ENCODE peak calls at places on chromosomes 7 and 10, in eight cellular contexts. D is colonic mucosa, H is NT2/D1, T is IMR-90, R is endodermal cell, I is mesenchymal stem cell, X is neuronal stem cell, P is adipocyte. E is an unnamed sample.

GRCh38 chr10:79374312-79375191 is 27.3 kb downstream of the PPIF start:
- DNase-seq in D (peak; percentile 86), H (peak; percentile 35), T (peak; percentile 67), R (peak; percentile 95), I (peak; percentile 68), X (peak; percentile 72), P (peak; percentile 91), E (peak; percentile 58)

GRCh38 chr10:13839430-13839986 is 252.7 kb downstream of the PRPF18 start:
- DNase-seq in D (no peak), H (no peak), T (peak; percentile 93), R (peak; percentile 75), I (peak; percentile 95), X (no peak), P (peak; percentile 86), E (peak; percentile 68)

GRCh38 chr7:50155755-50156154 is 62.7 kb upstream of the ZPBP start:
- DNase-seq in D (no peak), H (no peak), T (no peak), R (no peak), I (no peak), X (no peak), P (no peak), E (no peak)

GRCh38 chr10:123348721-123349120 is 194.5 kb downstream of the BUB3 start:
- DNase-seq in D (no peak), H (no peak), T (no peak), R (no peak), I (no peak), X (no peak), P (no peak), E (no peak)

GRCh38 chr7:126001344-126001743 is 1071.7 kb upstream of the POT1 start:
- DNase-seq in D (no peak), H (no peak), T (no peak), R (no peak), I (no peak), X (peak; percentile 24), P (no peak), E (no peak)

GRCh38 chr10:52635651-52636050 is 136.9 kb downstream of the MBL2 start:
- DNase-seq in D (no peak), H (no peak), T (no peak), R (no peak), I (no peak), X (no peak), P (no peak), E (no peak)

GRCh38 chr10:7161484-7162283 is 249.2 kb downstream of the SFMBT2 start:
- DNase-seq in D (no peak), H (no peak), T (no peak), R (no peak), I (no peak), X (no peak), P (no peak), E (no peak)

GRCh38 chr10:32103721-32104120 is 47.5 kb upstream of the KIF5B start:
- DNase-seq in D (no peak), H (no peak), T (no peak), R (no peak), I (no peak), X (peak; percentile 31), P (peak; percentile 8), E (no peak)

GRCh38 chr10:21293518-21294356 is 231.7 kb downstream of the SKIDA1 start:
- DNase-seq in D (no peak), H (no peak), T (no peak), R (peak; percentile 83), I (no peak), X (peak; percentile 27), P (no peak), E (no peak)
- H3K4me3 ChIP-seq in D (no peak overlapping the region), H (peak overlapping the region; percentile 49), T (no peak overlapping the region), R (peak overlapping the region; percentile 84), I (peak overlapping the region; percentile 58), X (peak overlapping the region; percentile 36), P (peak overlapping the region; percentile 70), E (peak overlapping the region; percentile 57)

GRCh38 chr7:87473192-87473591 is 2.3 kb downstream of the ABCB4 start:
- DNase-seq in D (no peak), H (no peak), T (no peak), R (no peak), I (no peak), X (no peak), P (no peak), E (no peak)

GRCh38 chr7:87475359-87476178 is at the start of gene ABCB4:
- DNase-seq in D (no peak), H (no peak), T (no peak), R (peak; percentile 60), I (no peak), X (no peak), P (peak; percentile 51), E (no peak)

GRCh38 chr7:87476179-87476557 is 688 bp upstream of the ABCB4 start:
- DNase-seq in D (no peak), H (no peak), T (no peak), R (no peak), I (no peak), X (no peak), P (no peak), E (no peak)

GRCh38 chr7:87474046-87474445 is 1.4 kb downstream of the ABCB4 start:
- DNase-seq in D (no peak), H (no peak), T (no peak), R (no peak), I (no peak), X (no peak), P (peak; percentile 52), E (no peak)

GRCh38 chr7:87474533-87475358 is 734 bp downstream of the ABCB4 start:
- DNase-seq in D (peak; percentile 32), H (no peak), T (no peak), R (no peak), I (peak; percentile 57), X (no peak), P (peak; percentile 66), E (peak; percentile 46)
- H3K9ac ChIP-seq in D (no peak overlapping the region), H (peak overlapping the region; percentile 50), T (no peak overlapping the region), R (no peak overlapping the region), I (peak overlapping the region; percentile 85), X (peak overlapping the region; percentile 87), P (peak overlapping the region; percentile 36), E (no peak overlapping the region)

DNA sequence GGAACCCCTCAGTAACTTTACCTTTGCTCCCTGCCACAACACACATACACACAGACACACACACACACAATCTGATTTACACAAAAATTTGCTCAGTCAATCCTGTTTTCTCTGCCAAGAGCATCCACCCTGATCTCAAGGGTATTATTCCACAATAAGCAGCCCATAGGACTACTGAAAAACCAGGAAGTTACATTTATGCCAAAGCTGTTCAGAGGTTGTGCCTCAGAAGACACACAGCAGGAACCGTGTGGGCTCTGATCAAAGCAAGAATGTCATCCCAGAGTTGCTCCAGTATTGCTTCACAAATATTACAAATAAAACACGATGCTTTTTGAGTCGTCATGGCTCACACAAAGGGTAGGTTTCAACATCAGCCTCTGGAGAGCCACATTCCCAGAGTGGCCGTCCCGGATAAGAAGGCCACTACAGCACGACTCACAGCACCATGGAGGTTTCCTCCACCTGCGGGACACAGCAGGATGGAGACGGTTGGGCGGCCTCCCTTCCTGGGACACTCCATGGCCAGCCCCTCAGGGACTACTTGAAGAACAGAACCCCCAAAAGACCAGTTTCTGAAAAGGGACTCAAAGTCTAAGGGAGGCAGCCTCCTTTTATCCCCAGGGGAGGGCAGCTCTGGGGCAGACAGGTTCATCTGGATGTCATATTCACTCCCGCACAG is 1.6 kb downstream of the AIFM2 start:
- DNase-seq in D (no peak), H (no peak), T (peak; percentile 71), R (no peak), I (peak; percentile 82), X (no peak), P (peak; percentile 68), E (no peak)
- H3K4me3 ChIP-seq in D (peak overlapping the region; percentile 67), H (no peak overlapping the region), T (no peak overlapping the region), R (no peak overlapping the region), I (peak overlapping the region; percentile 91), X (no peak overlapping the region), P (peak overlapping the region; percentile 86), E (no peak overlapping the region)

GRCh38 chr10:10993785-10994184 is 23.9 kb upstream of the CELF2 start:
- DNase-seq in D (no peak), H (no peak), T (no peak), R (no peak), I (no peak), X (no peak), P (no peak), E (no peak)

GRCh38 chr10:10992072-10992471 is 25.6 kb upstream of the CELF2 start:
- DNase-seq in D (no peak), H (no peak), T (no peak), R (no peak), I (no peak), X (no peak), P (no peak), E (no peak)

GRCh38 chr10:10995120-10995519 is 22.6 kb upstream of the CELF2 start:
- DNase-seq in D (no peak), H (no peak), T (no peak), R (no peak), I (no peak), X (no peak), P (no peak), E (no peak)

GRCh38 chr10:10992961-10993714 is 24.5 kb upstream of the CELF2 start:
- DNase-seq in D (no peak), H (no peak), T (no peak), R (no peak), I (no peak), X (no peak), P (no peak), E (no peak)

GRCh38 chr10:10994360-10994759 is 23.3 kb upstream of the CELF2 start:
- DNase-seq in D (no peak), H (no peak), T (no peak), R (no peak), I (no peak), X (no peak), P (no peak), E (no peak)
- H3K9ac ChIP-seq in D (no peak overlapping the region), H (no peak overlapping the region), T (no peak overlapping the region), R (no peak overlapping the region), I (no peak overlapping the region), X (no peak overlapping the region), P (no peak overlapping the region), E (no peak overlapping the region)

GRCh38 chr7:44748948-44749731 is 493 bp downstream of the ZMIZ2 start:
- DNase-seq in D (no peak), H (no peak), T (no peak), R (peak; percentile 58), I (no peak), X (no peak), P (peak; percentile 35), E (no peak)

GRCh38 chr7:44748042-44748947 is at the start of gene ZMIZ2:
- DNase-seq in D (peak; percentile 96), H (peak; percentile 82), T (peak; percentile 76), R (peak; percentile 98), I (peak; percentile 83), X (peak; percentile 89), P (peak; percentile 98), E (peak; percentile 88)

GRCh38 chr7:44750424-44750823 is 1.8 kb downstream of the ZMIZ2 start:
- DNase-seq in D (no peak), H (no peak), T (no peak), R (no peak), I (no peak), X (no peak), P (no peak), E (no peak)

GRCh38 chr7:44750921-44751571 is 2.4 kb downstream of the ZMIZ2 start:
- DNase-seq in D (no peak), H (no peak), T (peak; percentile 52), R (peak; percentile 51), I (peak; percentile 81), X (no peak), P (no peak), E (no peak)

DNA sequence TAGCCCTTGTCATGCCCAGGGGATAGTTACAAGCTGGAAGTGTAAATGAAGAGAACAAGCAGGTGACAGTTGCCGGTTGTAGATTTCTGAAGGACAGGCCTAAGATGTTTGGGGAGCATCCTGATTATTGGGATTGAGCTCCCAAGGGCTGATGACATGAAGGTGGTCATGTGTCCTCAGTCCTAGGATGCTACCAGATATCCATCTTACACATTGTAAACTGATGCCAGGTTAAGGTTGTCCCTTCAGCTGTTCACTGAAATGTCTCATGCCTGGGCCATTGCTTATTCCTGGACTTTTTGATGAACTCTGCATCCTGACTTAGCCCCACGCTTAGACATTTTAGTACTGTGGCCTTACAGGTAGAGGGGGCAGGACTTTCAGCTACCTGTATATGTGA is 1.3 kb downstream of the ZMIZ2 start:
- DNase-seq in D (no peak), H (no peak), T (no peak), R (no peak), I (no peak), X (no peak), P (no peak), E (no peak)
- H3K4me3 ChIP-seq in D (peak overlapping the region; percentile 97), H (no peak overlapping the region), T (peak overlapping the region; percentile 99), R (peak overlapping the region; percentile 84), I (peak overlapping the region; percentile 94), X (peak overlapping the region; percentile 93), P (peak overlapping the region; percentile 91), E (no peak overlapping the region)

E was measured in endothelial cell of umbilical vein.